ENCODE peak calls at places on chromosome 3, in ten cellular contexts. One of them, this sample, is unnamed.

GRCh38 chr3:156997351-156997750 is 162.6 kb downstream of the CCNL1 start:
- DNase-seq in spleen: no peak
- DNase-seq in endothelial cell of umbilical vein: no peak
- DNase-seq in A549: no peak
- DNase-seq in tibial nerve: no peak
- DNase-seq in Peyer's patch: no peak
- DNase-seq in breast epithelium: no peak
- DNase-seq in uterus: no peak
- DNase-seq in ovary: no peak
- DNase-seq in erythroblast: no peak
- DNase-seq in this sample: no peak

GRCh38 chr3:59327324-59327939 is 277.6 kb upstream of the CFAP20DC start:
- DNase-seq in erythroblast: no peak
- DNase-seq in tibial nerve: no peak
- DNase-seq in endothelial cell of umbilical vein: no peak
- DNase-seq in ovary: no peak
- DNase-seq in uterus: no peak
- DNase-seq in breast epithelium: no peak
- DNase-seq in spleen: no peak
- DNase-seq in Peyer's patch: no peak
- DNase-seq in A549: no peak
- DNase-seq in this sample: no peak

GRCh38 chr3:128590948-128591347 is 59.7 kb downstream of the RPN1 start:
- DNase-seq in endothelial cell of umbilical vein: no peak
- DNase-seq in A549: no peak
- DNase-seq in erythroblast: peak
- DNase-seq in tibial nerve: no peak
- DNase-seq in Peyer's patch: no peak
- DNase-seq in breast epithelium: no peak
- DNase-seq in ovary: no peak
- DNase-seq in uterus: no peak
- DNase-seq in spleen: no peak
- DNase-seq in this sample: peak

GRCh38 chr3:127288921-127289645 is 1.2 kb upstream of the PRR20G start:
- DNase-seq in erythroblast: no peak
- DNase-seq in endothelial cell of umbilical vein: no peak
- DNase-seq in spleen: no peak
- DNase-seq in ovary: no peak
- DNase-seq in breast epithelium: no peak
- DNase-seq in tibial nerve: no peak
- DNase-seq in A549: peak
- DNase-seq in uterus: no peak
- DNase-seq in Peyer's patch: no peak
- DNase-seq in this sample: peak

GRCh38 chr3:25396251-25396650 is 31.8 kb upstream of the RARB start:
- DNase-seq in endothelial cell of umbilical vein: no peak
- DNase-seq in ovary: no peak
- DNase-seq in A549: no peak
- DNase-seq in erythroblast: no peak
- DNase-seq in Peyer's patch: no peak
- DNase-seq in tibial nerve: no peak
- DNase-seq in breast epithelium: no peak
- DNase-seq in uterus: no peak
- DNase-seq in spleen: no peak
- DNase-seq in this sample: no peak

GRCh38 chr3:141370065-141370533 is 1.8 kb downstream of the ZBTB38 start:
- DNase-seq in A549: peak
- DNase-seq in endothelial cell of umbilical vein: peak
- DNase-seq in uterus: peak
- DNase-seq in ovary: peak
- DNase-seq in breast epithelium: peak
- DNase-seq in spleen: no peak
- DNase-seq in tibial nerve: no peak
- DNase-seq in erythroblast: peak
- DNase-seq in Peyer's patch: no peak
- DNase-seq in this sample: peak

GRCh38 chr3:108590443-108590842 is 921 bp downstream of the DZIP3 start:
- DNase-seq in tibial nerve: no peak
- DNase-seq in Peyer's patch: no peak
- DNase-seq in endothelial cell of umbilical vein: peak
- DNase-seq in spleen: no peak
- DNase-seq in erythroblast: no peak
- DNase-seq in breast epithelium: no peak
- DNase-seq in A549: no peak
- DNase-seq in ovary: no peak
- DNase-seq in uterus: no peak
- DNase-seq in this sample: peak

GRCh38 chr3:81968628-81969027 is 207.2 kb upstream of the GBE1 start:
- DNase-seq in Peyer's patch: no peak
- DNase-seq in tibial nerve: no peak
- DNase-seq in erythroblast: no peak
- DNase-seq in endothelial cell of umbilical vein: no peak
- DNase-seq in breast epithelium: no peak
- DNase-seq in spleen: no peak
- DNase-seq in ovary: no peak
- DNase-seq in uterus: no peak
- DNase-seq in A549: no peak
- DNase-seq in this sample: no peak

GRCh38 chr3:184361932-184362667 is 590 bp downstream of the POLR2H start:
- DNase-seq in Peyer's patch: peak
- DNase-seq in spleen: peak
- DNase-seq in A549: peak
- DNase-seq in ovary: no peak
- DNase-seq in breast epithelium: peak
- DNase-seq in uterus: no peak
- DNase-seq in tibial nerve: no peak
- DNase-seq in endothelial cell of umbilical vein: no peak
- DNase-seq in erythroblast: peak
- DNase-seq in this sample: peak

GRCh38 chr3:188861847-188862740 is 309.7 kb upstream of the TPRG1 start:
- DNase-seq in uterus: no peak
- DNase-seq in tibial nerve: no peak
- DNase-seq in Peyer's patch: no peak
- DNase-seq in ovary: no peak
- DNase-seq in A549: no peak
- DNase-seq in endothelial cell of umbilical vein: peak
- DNase-seq in spleen: no peak
- DNase-seq in erythroblast: no peak
- DNase-seq in breast epithelium: no peak
- DNase-seq in this sample: no peak

GRCh38 chr3:37862219-37862711 is 585 bp downstream of the CTDSPL start:
- DNase-seq in Peyer's patch: peak
- DNase-seq in endothelial cell of umbilical vein: no peak
- DNase-seq in breast epithelium: no peak
- DNase-seq in ovary: peak
- DNase-seq in erythroblast: peak
- DNase-seq in tibial nerve: no peak
- DNase-seq in A549: peak
- DNase-seq in spleen: peak
- DNase-seq in uterus: peak
- DNase-seq in this sample: no peak

GRCh38 chr3:190360228-190360627 is 27.7 kb upstream of the CLDN16 start:
- DNase-seq in A549: no peak
- DNase-seq in breast epithelium: no peak
- DNase-seq in endothelial cell of umbilical vein: no peak
- DNase-seq in tibial nerve: no peak
- DNase-seq in Peyer's patch: no peak
- DNase-seq in erythroblast: no peak
- DNase-seq in uterus: no peak
- DNase-seq in ovary: no peak
- DNase-seq in spleen: no peak
- DNase-seq in this sample: peak

GRCh38 chr3:166420071-166420470 is 582.8 kb upstream of the BCHE start:
- DNase-seq in A549: no peak
- DNase-seq in Peyer's patch: no peak
- DNase-seq in erythroblast: no peak
- DNase-seq in ovary: no peak
- DNase-seq in endothelial cell of umbilical vein: no peak
- DNase-seq in breast epithelium: no peak
- DNase-seq in uterus: no peak
- DNase-seq in spleen: no peak
- DNase-seq in tibial nerve: no peak
- DNase-seq in this sample: no peak

GRCh38 chr3:127486337-127486944 is 104.1 kb downstream of the TPRA1 start:
- DNase-seq in tibial nerve: no peak
- DNase-seq in breast epithelium: peak
- DNase-seq in ovary: no peak
- DNase-seq in A549: no peak
- DNase-seq in uterus: no peak
- DNase-seq in erythroblast: no peak
- DNase-seq in spleen: peak
- DNase-seq in endothelial cell of umbilical vein: no peak
- DNase-seq in Peyer's patch: no peak
- DNase-seq in this sample: no peak

GRCh38 chr3:115147329-115148141 is 447 bp upstream of the ZBTB20 start:
- DNase-seq in uterus: peak
- DNase-seq in A549: peak
- DNase-seq in endothelial cell of umbilical vein: peak
- DNase-seq in erythroblast: peak
- DNase-seq in spleen: peak
- DNase-seq in breast epithelium: peak
- DNase-seq in Peyer's patch: peak
- DNase-seq in ovary: peak
- DNase-seq in tibial nerve: peak
- DNase-seq in this sample: peak
- TF ChIP-seq POLR2A in uterus: peak
- TF ChIP-seq POLR2A in A549: peak
- TF ChIP-seq POLR2A in endothelial cell of umbilical vein: peak
- TF ChIP-seq POLR2A in erythroblast: peak
- TF ChIP-seq POLR2A in spleen: no peak
- TF ChIP-seq POLR2A in breast epithelium: peak
- TF ChIP-seq POLR2A in Peyer's patch: peak
- TF ChIP-seq POLR2A in ovary: peak
- TF ChIP-seq POLR2A in tibial nerve: peak
- TF ChIP-seq POLR2A in this sample: peak

DNA sequence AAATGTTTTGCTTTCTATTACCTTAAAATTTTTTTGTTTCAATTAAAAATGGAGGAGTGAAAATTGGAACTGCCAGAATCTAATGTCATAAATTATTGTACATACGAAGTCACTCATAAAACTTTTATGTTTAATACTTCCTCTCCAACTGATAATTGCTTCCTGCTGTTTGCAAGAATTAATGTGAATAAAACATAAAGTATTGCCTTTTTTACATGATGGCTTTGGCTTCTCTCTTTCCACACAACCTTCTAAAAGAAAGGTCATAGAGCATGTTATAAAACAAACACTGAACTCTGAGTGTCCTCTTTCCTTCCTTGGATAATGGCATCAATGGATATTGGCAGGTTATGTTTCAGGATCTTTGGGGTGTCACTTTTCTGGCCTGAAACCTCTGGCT is 314.9 kb upstream of the MME start:
- DNase-seq in breast epithelium: no peak
- DNase-seq in Peyer's patch: no peak
- DNase-seq in endothelial cell of umbilical vein: no peak
- DNase-seq in erythroblast: no peak
- DNase-seq in ovary: no peak
- DNase-seq in tibial nerve: no peak
- DNase-seq in A549: no peak
- DNase-seq in uterus: no peak
- DNase-seq in spleen: no peak
- DNase-seq in this sample: no peak
- TF ChIP-seq POLR2A in breast epithelium: no peak
- TF ChIP-seq POLR2A in Peyer's patch: no peak
- TF ChIP-seq POLR2A in endothelial cell of umbilical vein: no peak
- TF ChIP-seq POLR2A in erythroblast: no peak
- TF ChIP-seq POLR2A in ovary: no peak
- TF ChIP-seq POLR2A in tibial nerve: no peak
- TF ChIP-seq POLR2A in A549: no peak
- TF ChIP-seq POLR2A in uterus: no peak
- TF ChIP-seq POLR2A in spleen: no peak
- TF ChIP-seq POLR2A in this sample: no peak

DNA sequence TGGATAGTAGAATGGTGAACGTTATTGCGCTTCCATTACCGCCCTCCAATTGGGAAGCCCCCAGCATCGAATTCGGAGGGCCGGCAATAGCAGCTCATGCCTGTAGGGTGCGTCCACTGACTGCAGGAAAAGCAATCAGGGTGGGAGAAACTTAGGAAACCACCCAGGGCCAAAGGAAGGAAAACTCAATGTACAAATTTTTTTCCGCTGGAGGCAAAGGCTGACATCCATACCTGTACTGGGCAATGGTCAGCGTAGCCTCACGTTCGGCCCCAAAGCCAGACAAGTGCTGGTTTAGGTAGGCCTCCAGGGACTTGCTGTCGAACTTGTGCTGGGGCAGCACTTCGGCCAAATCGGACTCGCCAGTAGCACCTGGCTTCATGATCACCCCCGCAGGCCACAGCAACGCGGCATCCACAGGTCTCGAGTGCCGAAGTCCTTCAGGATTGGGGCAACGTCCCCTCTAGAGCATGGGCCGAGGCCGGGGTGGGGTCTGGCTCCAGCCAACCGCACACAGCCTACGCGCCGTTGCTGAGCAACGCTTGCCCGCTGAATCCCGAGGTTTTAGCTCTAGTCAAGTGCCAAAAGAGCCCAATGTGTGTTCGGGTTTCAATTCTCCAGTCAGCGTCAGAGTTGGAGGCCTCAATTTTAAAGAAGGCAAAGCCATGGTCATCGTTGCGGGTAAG is at the start of gene ACAD11:
- DNase-seq in uterus: peak
- DNase-seq in tibial nerve: peak
- DNase-seq in breast epithelium: peak
- DNase-seq in spleen: peak
- DNase-seq in ovary: peak
- DNase-seq in endothelial cell of umbilical vein: peak
- DNase-seq in erythroblast: peak
- DNase-seq in Peyer's patch: peak
- DNase-seq in A549: peak
- DNase-seq in this sample: peak
- TF ChIP-seq POLR2A in uterus: peak
- TF ChIP-seq POLR2A in tibial nerve: no peak
- TF ChIP-seq POLR2A in breast epithelium: no peak
- TF ChIP-seq POLR2A in spleen: no peak
- TF ChIP-seq POLR2A in ovary: no peak
- TF ChIP-seq POLR2A in endothelial cell of umbilical vein: no peak
- TF ChIP-seq POLR2A in erythroblast: no peak
- TF ChIP-seq POLR2A in Peyer's patch: peak
- TF ChIP-seq POLR2A in A549: peak
- TF ChIP-seq POLR2A in this sample: no peak

GRCh38 chr3:170869645-170870593 is at the start of gene RPL22L1:
- DNase-seq in spleen: peak
- DNase-seq in uterus: peak
- DNase-seq in Peyer's patch: peak
- DNase-seq in breast epithelium: peak
- DNase-seq in ovary: peak
- DNase-seq in endothelial cell of umbilical vein: peak
- DNase-seq in A549: peak
- DNase-seq in erythroblast: no peak
- DNase-seq in tibial nerve: peak
- DNase-seq in this sample: peak
- TF ChIP-seq POLR2A in spleen: peak
- TF ChIP-seq POLR2A in uterus: peak
- TF ChIP-seq POLR2A in Peyer's patch: peak
- TF ChIP-seq POLR2A in breast epithelium: peak
- TF ChIP-seq POLR2A in ovary: peak
- TF ChIP-seq POLR2A in endothelial cell of umbilical vein: peak
- TF ChIP-seq POLR2A in A549: peak
- TF ChIP-seq POLR2A in erythroblast: peak
- TF ChIP-seq POLR2A in tibial nerve: peak
- TF ChIP-seq POLR2A in this sample: peak

This sample was measured in NB4.